ENCODE peak calls at places on chromosome 15, in seven cellular contexts. G, A, C, S, V, P and N are unnamed samples.

GRCh38 chr15:58233341-58233740 is 95.2 kb downstream of the AQP9 start:
- DNase-seq in G (no peak), A (no peak), C (no peak), S (no peak), V (no peak), P (no peak), N (no peak)

GRCh38 chr15:33074942-33075341 is 119.6 kb downstream of the FMN1 start:
- DNase-seq in G (no peak), A (peak), C (no peak), S (peak), V (no peak), P (no peak), N (no peak)

GRCh38 chr15:76073554-76073953 is 13.8 kb downstream of the TMEM266 start:
- DNase-seq in G (no peak), A (no peak), C (no peak), S (no peak), V (no peak), P (no peak), N (peak)

GRCh38 chr15:62390793-62391543 is 225.9 kb upstream of the C2CD4B start:
- DNase-seq in G (peak), A (peak), C (peak), S (peak), V (peak), P (no peak), N (no peak)

GRCh38 chr15:96093063-96093462 is 237.4 kb upstream of the NR2F2 start:
- DNase-seq in G (no peak), A (no peak), C (no peak), S (no peak), V (no peak), P (no peak), N (no peak)

GRCh38 chr15:67928666-67929065 is 88.8 kb upstream of the RNU6-1 start:
- DNase-seq in G (no peak), A (no peak), C (no peak), S (no peak), V (no peak), P (no peak), N (no peak)

GRCh38 chr15:62834686-62835279 is 207.8 kb upstream of the TPM1 start:
- DNase-seq in G (no peak), A (peak), C (no peak), S (no peak), V (no peak), P (no peak), N (no peak)

GRCh38 chr15:37019479-37020433 is 80.6 kb downstream of the MEIS2 start:
- DNase-seq in G (peak), A (no peak), C (no peak), S (peak), V (no peak), P (no peak), N (no peak)

DNA sequence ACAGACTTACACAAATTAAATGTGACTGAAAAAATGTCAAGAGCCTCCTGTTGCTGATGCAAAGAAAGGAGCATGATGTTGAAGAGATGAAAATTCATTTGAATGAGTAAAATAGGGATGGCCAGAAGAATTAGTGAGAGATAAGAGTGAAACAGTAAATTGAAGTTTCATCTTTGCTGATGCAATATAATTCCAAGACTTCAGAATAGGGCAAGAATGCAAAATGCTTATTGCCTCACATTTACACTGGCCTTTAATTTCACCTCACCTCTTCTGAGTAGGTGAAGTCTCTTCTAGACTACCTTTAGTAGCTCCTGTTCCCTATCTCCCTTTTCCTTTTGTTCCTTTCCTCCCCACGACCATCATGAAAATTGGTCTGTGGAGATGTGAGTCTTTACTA is 15.3 kb upstream of the MAPK6 start:
- DNase-seq in G (no peak), A (no peak), C (no peak), S (no peak), V (no peak), P (no peak), N (no peak)
- H3K4me3 ChIP-seq in G (no peak), A (no peak), C (no peak), S (no peak), V (no peak), P (no peak), N (no peak)

DNA sequence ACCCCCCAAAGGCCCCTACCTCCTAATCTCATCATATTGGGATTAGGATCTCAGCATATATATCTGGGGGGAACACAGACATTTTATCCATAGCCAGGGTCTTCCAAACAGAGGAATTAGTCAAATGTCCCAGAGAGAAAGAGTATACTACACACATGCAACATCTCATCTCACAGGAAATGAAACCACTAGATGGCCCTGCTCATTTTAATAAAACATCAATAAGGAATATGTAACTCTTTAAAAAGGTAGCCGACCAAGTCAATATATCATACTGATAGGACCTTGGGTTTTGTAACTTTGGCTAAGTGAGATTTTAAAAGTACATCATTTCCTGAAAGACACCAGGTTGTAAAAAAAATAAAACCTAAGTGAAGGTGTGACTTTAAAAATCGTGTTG is 45.6 kb upstream of the THSD4 start:
- DNase-seq in G (no peak), A (no peak), C (no peak), S (no peak), V (no peak), P (no peak), N (no peak)
- TF ChIP-seq CTCF in G (no peak), A (no peak), C (no peak), S (no peak), V (no peak), P (no peak), N (peak)

DNA sequence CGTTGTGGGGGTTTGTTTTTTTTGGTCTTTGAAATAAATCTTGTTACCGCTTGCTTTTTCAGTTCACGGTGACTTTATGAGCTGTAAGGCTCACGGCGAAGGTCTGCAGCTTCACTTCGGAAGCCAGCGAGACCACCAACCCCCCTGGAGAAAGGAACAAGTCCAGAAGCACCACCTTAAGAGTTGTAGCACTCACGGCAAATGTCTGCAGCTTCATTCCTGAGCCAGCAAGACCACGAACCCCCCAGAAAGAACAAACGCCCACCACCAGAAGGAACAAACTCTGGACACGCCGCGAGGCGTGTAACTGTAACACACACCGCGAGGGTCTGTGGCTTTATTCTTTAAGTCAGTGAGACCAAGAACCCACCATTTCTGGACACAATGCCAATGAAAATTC is 28.9 kb downstream of the GOLGA6A start:
- DNase-seq in G (no peak), A (no peak), C (no peak), S (no peak), V (no peak), P (no peak), N (no peak)
- H3K4me3 ChIP-seq in G (no peak), A (no peak), C (no peak), S (no peak), V (peak), P (no peak), N (no peak)

DNA sequence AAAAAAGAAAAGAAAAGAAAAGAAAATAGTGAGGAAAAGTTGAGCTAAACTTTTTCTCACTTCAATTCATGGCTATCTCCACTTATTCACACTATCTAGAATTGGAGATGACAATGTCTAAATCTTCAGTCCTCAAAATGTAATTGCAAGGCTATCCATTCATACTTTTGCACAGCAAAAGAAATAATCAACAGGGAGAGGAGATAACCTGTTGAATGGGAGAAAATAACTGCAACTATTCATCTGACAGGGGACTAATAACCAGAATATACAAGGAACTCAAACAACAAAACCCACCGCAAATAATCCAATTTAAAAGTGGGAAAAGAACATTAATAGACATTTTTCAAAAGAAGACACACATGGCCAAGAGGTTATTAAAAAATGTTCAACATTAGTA is 73.3 kb upstream of the PPIB start:
- DNase-seq in G (no peak), A (no peak), C (no peak), S (no peak), V (no peak), P (no peak), N (no peak)
- TF ChIP-seq CTCF in G (no peak), A (no peak), C (no peak), S (no peak), V (no peak), P (no peak), N (no peak)

DNA sequence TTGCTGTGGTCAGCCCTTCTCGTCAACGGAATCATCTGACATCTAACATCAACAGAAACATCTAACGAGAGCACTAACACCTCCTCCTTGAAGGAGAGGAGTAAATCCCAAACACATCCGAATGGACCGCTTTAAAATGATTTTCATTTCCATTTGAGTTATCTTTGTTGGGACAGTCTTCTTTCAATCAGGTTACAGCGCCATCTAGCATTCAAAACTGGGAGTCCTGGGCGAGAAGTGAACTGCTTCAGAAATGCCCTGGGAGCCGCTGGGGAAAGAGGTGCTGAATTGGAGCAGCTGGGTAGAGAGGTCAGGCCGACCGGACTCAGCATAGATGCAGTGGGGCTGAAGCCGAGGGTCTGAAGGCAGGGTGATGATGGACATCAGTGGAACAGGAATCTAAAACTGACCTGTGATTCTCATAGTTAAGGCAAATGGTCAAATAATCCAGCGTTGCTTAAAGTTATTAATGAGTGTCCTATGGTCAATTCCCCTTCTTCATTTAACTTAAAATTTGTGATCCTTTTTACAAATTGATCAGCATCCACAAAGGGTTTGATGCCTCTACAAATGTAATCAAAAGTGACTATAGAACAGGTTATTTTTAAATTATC is 170.0 kb upstream of the NDN start:
- DNase-seq in G (peak), A (peak), C (no peak), S (peak), V (no peak), P (no peak), N (no peak)
- H3K4me3 ChIP-seq in G (no peak), A (no peak), C (no peak), S (no peak), V (no peak), P (no peak), N (no peak)

GRCh38 chr15:72285927-72286516 is 13.7 kb upstream of the PARP6 start:
- DNase-seq in G (peak), A (peak), C (no peak), S (peak), V (no peak), P (no peak), N (no peak)
- TF ChIP-seq CTCF in G (peak), A (peak), C (peak), S (peak), V (peak), P (no peak), N (peak)

GRCh38 chr15:79970921-79971434 is at the start of gene BCL2A1:
- DNase-seq in G (peak), A (peak), C (no peak), S (no peak), V (no peak), P (no peak), N (peak)
- H3K4me3 ChIP-seq in G (peak), A (no peak), C (no peak), S (no peak), V (no peak), P (no peak), N (peak)

DNA sequence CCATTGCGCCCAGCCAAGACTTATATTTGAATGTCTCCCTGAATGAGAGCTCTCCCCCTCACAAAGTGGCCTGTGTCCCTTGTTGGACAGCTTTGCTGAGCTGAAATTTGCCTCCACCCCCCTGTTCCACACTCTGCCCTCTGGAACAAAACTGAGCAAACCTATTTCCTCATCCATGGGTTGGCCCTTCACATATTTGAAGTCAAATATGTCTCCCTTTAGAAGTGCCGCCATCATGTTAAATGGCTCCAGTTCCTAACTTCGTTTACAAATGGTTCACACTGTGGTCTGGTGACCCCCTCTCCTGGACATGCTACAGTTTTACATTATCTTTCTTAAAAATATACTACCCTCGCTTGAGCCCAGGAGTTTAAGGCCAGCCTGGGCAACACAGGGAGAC is 4.6 kb downstream of the PLIN1 start:
- DNase-seq in G (peak), A (no peak), C (no peak), S (no peak), V (no peak), P (no peak), N (no peak)
- TF ChIP-seq CTCF in G (no peak), A (no peak), C (no peak), S (no peak), V (no peak), P (no peak), N (no peak)